ENCODE peak calls at places on chromosomes 3 and 15, in nine cellular contexts. K is astrocyte of the spinal cord, Z is NB4, D is NCI-H1694 treated with DMSO at 0.1 percent for 48 hours, E is spleen, J is psoas muscle, P is NCI-H748 treated with DMSO at 0.1 percent for 48 hours, A is neural crest cell, H is cardiac fibroblast. M is an unnamed sample.

GRCh38 chr15:29435811-29436210 is 166.2 kb upstream of the NSMCE3 start:
- DNase-seq in J (no peak), P (no peak), D (no peak), A (no peak), E (no peak), Z (no peak), H (no peak), K (no peak), M (no peak)

GRCh38 chr3:71067977-71068376 is 515.6 kb downstream of the FOXP1 start:
- DNase-seq in A (no peak), E (no peak), J (no peak), H (no peak), D (no peak), K (no peak), Z (no peak), P (no peak), M (no peak)

GRCh38 chr15:34855397-34855796 is 60.0 kb upstream of the ACTC1 start:
- DNase-seq in H (peak; percentile 86), K (peak; percentile 76), D (peak; percentile 11), E (no peak), J (no peak), Z (no peak), P (no peak), A (no peak), M (no peak)

GRCh38 chr3:12556243-12556722 is 604 bp upstream of the MKRN2 start:
- DNase-seq in H (no peak), P (no peak), A (no peak), D (no peak), E (no peak), Z (no peak), J (no peak), K (no peak), M (no peak)

GRCh38 chr15:101022876-101023275 is 103.7 kb downstream of the LRRK1 start:
- DNase-seq in Z (no peak), D (no peak), H (no peak), J (no peak), E (no peak), A (no peak), K (no peak), P (no peak), M (no peak)

GRCh38 chr3:120299403-120299802 is 14.4 kb upstream of the GPR156 start:
- DNase-seq in E (no peak), D (no peak), Z (no peak), H (no peak), P (no peak), A (no peak), K (no peak), J (no peak), M (no peak)

GRCh38 chr3:66490214-66490613 is 10.6 kb downstream of the LRIG1 start:
- DNase-seq in Z (no peak), D (no peak), K (no peak), J (no peak), E (no peak), P (no peak), A (no peak), H (peak; percentile 31), M (no peak)

GRCh38 chr3:149296972-149297371 is 36.5 kb downstream of the TM4SF18 start:
- DNase-seq in J (no peak), A (no peak), Z (no peak), H (no peak), K (no peak), P (no peak), E (no peak), D (no peak), M (no peak)

GRCh38 chr15:78727561-78727960 is 83.7 kb downstream of the ADAMTS7 start:
- DNase-seq in H (no peak), D (no peak), J (no peak), E (no peak), P (no peak), A (no peak), Z (no peak), K (peak; percentile 47), M (no peak)

GRCh38 chr3:19046440-19046839 is 101.9 kb upstream of the KCNH8 start:
- DNase-seq in A (no peak), E (no peak), H (no peak), Z (peak; percentile 1), D (peak; percentile 0), P (no peak), J (no peak), K (no peak), M (no peak)

GRCh38 chr3:81027344-81027743 is 734.1 kb downstream of the GBE1 start:
- DNase-seq in Z (no peak), E (no peak), P (no peak), D (no peak), H (no peak), K (no peak), A (no peak), J (no peak), M (no peak)

GRCh38 chr15:35243758-35244157 is 158.7 kb upstream of the NANOGP8 start:
- DNase-seq in H (no peak), Z (no peak), P (no peak), A (no peak), J (no peak), K (no peak), D (no peak), E (no peak), M (no peak)

GRCh38 chr3:44045476-44046275 is 196.0 kb upstream of the TOPAZ1 start:
- DNase-seq in D (no peak), J (no peak), K (peak; percentile 49), E (peak; percentile 83), P (no peak), H (no peak), A (no peak), Z (peak; percentile 69), M (no peak)

GRCh38 chr3:20160230-20160629 is 25.8 kb downstream of the SGO1 start:
- DNase-seq in K (no peak), J (no peak), D (no peak), A (no peak), H (no peak), Z (no peak), E (no peak), P (no peak), M (no peak)

GRCh38 chr3:42906085-42906904 is at the start of gene ZNF662:
- DNase-seq in A (no peak), E (peak; percentile 77), D (no peak), K (peak; percentile 11), H (peak; percentile 35), P (no peak), Z (no peak), J (peak; percentile 65), M (peak; percentile 76)

GRCh38 chr15:74838117-74838516 is 4.8 kb downstream of the ULK3 start:
- DNase-seq in P (no peak), K (no peak), A (no peak), H (no peak), Z (no peak), E (no peak), D (no peak), J (no peak), M (no peak)

M was measured in left ventricle myocardium superior.